ENCODE peak calls at places on chromosomes 2 and 18, in nine cellular contexts. A is endothelial cell, S is astrocyte of the spinal cord, B is right lobe of liver, X is GM12864, C is nephron progenitor cell, M is brain microvascular endothelial cell, L is colonic mucosa, U is fibroblast of pulmonary artery. V is an unnamed sample.

GRCh38 chr2:45706028-45706427 is 54.6 kb downstream of the PRKCE start:
- DNase-seq in B (no peak), A (no peak), C (no peak), U (no peak), X (no peak), L (no peak), S (peak; percentile 30), M (no peak), V (no peak)

GRCh38 chr2:85353876-85354285 is 447 bp downstream of the RETSAT start:
- DNase-seq in M (peak; percentile 12), C (no peak), L (peak; percentile 85), B (peak; percentile 67), S (peak; percentile 7), U (peak; percentile 27), A (no peak), X (no peak), V (no peak)

GRCh38 chr2:64904405-64905329 is 84.5 kb upstream of the SLC1A4 start:
- DNase-seq in M (no peak), X (no peak), U (no peak), A (no peak), C (no peak), S (no peak), B (no peak), L (no peak), V (no peak)

GRCh38 chr2:205752924-205753323 is 70.6 kb downstream of the NRP2 start:
- DNase-seq in C (no peak), X (no peak), A (no peak), L (no peak), M (no peak), B (no peak), U (no peak), S (peak; percentile 94), V (no peak)

GRCh38 chr2:223319601-223320000 is 267.6 kb downstream of the KCNE4 start:
- DNase-seq in C (no peak), A (no peak), M (no peak), L (no peak), B (no peak), X (no peak), S (peak; percentile 6), U (no peak), V (no peak)

GRCh38 chr18:33014060-33014796 is 241.4 kb upstream of the KLHL14 start:
- DNase-seq in L (peak; percentile 25), B (no peak), U (no peak), A (no peak), M (no peak), C (no peak), X (no peak), S (no peak), V (no peak)

GRCh38 chr2:228339525-228339924 is 158.0 kb upstream of the SPHKAP start:
- DNase-seq in L (no peak), S (no peak), B (no peak), X (no peak), M (no peak), A (no peak), C (no peak), U (no peak), V (no peak)

GRCh38 chr2:164693390-164693789 is 72.1 kb upstream of the GRB14 start:
- DNase-seq in B (no peak), C (no peak), A (no peak), U (no peak), L (no peak), S (no peak), M (no peak), X (no peak), V (no peak)

GRCh38 chr2:191195021-191195420 is 44.2 kb upstream of the STAT4 start:
- DNase-seq in B (no peak), U (no peak), M (no peak), A (no peak), C (no peak), S (no peak), L (no peak), X (no peak), V (no peak)

GRCh38 chr18:46401486-46402115 is 255.4 kb downstream of the LOXHD1 start:
- DNase-seq in M (no peak), X (no peak), A (no peak), C (no peak), U (no peak), S (no peak), B (no peak), L (no peak), V (no peak)

GRCh38 chr18:6478111-6478510 is 63.4 kb upstream of the L3MBTL4 start:
- DNase-seq in L (no peak), U (no peak), C (no peak), S (no peak), M (no peak), A (no peak), X (no peak), B (no peak), V (no peak)

GRCh38 chr18:6484659-6485058 is 69.9 kb upstream of the L3MBTL4 start:
- DNase-seq in M (no peak), A (no peak), B (no peak), S (no peak), L (no peak), U (no peak), X (no peak), C (no peak), V (no peak)

GRCh38 chr18:6479699-6480098 is 65.0 kb upstream of the L3MBTL4 start:
- DNase-seq in C (no peak), B (no peak), X (no peak), U (no peak), L (no peak), A (no peak), M (no peak), S (no peak), V (no peak)

GRCh38 chr18:6486313-6486712 is 71.6 kb upstream of the L3MBTL4 start:
- DNase-seq in U (no peak), X (no peak), S (no peak), C (no peak), B (no peak), M (no peak), A (no peak), L (no peak), V (no peak)

GRCh38 chr18:6482198-6482977 is 67.7 kb upstream of the L3MBTL4 start:
- DNase-seq in S (peak; percentile 67), A (peak; percentile 74), U (peak; percentile 55), L (peak; percentile 28), C (peak; percentile 78), B (peak; percentile 71), X (peak; percentile 2), M (peak; percentile 70), V (no peak)
- TF ChIP-seq CTCF in S (peak; percentile 76), A (no peak), U (peak; percentile 39), L (peak; percentile 61), C (peak; percentile 84), B (peak; percentile 88), X (peak; percentile 76), M (peak; percentile 84), V (peak; percentile 46)

GRCh38 chr2:106638043-106638442 is 150.9 kb downstream of the CD8B2 start:
- DNase-seq in C (no peak), M (no peak), L (no peak), X (no peak), S (peak; percentile 20), B (no peak), U (peak; percentile 42), A (no peak), V (no peak)
- TF ChIP-seq CTCF in C (peak; percentile 50), M (peak; percentile 26), L (peak; percentile 24), X (peak; percentile 14), S (peak; percentile 28), B (peak; percentile 32), U (peak; percentile 36), A (peak; percentile 21), V (peak; percentile 65)

GRCh38 chr2:172462393-172463381 is 35.3 kb downstream of the ITGA6 start:
- DNase-seq in B (no peak), U (no peak), M (no peak), A (no peak), S (no peak), L (peak; percentile 68), X (no peak), C (no peak), V (no peak)
- TF ChIP-seq CTCF in B (no peak), U (no peak), M (no peak), A (peak; percentile 49), S (no peak), L (no peak), X (no peak), C (peak; percentile 4), V (no peak)

GRCh38 chr2:129623783-129624182 is 355.7 kb upstream of the RAB6C start:
- DNase-seq in U (no peak), L (no peak), X (no peak), C (no peak), M (no peak), A (no peak), S (no peak), B (no peak), V (no peak)

DNA sequence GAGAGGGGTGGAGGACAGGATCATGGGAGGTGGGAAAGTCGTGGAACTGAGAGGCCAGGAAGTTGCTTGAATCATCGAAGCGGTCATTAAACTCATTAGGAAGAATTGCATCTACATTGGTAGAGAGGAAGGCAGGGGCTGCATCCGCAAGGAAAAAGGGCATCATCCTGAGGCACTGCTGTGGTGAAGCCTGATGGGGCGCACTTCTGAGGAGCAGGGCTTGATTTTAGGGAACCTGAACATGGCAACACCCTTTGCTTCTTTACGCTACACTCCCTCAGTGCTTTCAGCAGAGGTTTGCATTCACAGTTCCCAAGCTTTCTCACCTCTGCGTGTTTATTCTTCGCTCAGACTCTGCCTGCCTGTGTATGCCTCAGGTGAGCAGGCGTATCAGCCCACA is 352.0 kb upstream of the RAB6C start:
- DNase-seq in L (no peak), U (no peak), A (no peak), S (no peak), X (no peak), B (no peak), C (no peak), M (no peak), V (no peak)
- TF ChIP-seq CTCF in L (no peak), U (no peak), A (no peak), S (no peak), X (peak; percentile 4), B (no peak), C (no peak), M (no peak), V (no peak)

V was measured in D721Med.